ENCODE peak calls at places on chromosomes 12 and 14, in eight cellular contexts. N, G, J, R, S, Q, B and H are unnamed samples.

GRCh38 chr12:53295891-53296219 is 513 bp downstream of the PFDN5 start:
- DNase-seq in N (no peak), G (no peak), J (no peak), R (no peak), S (no peak), Q (no peak), B (no peak), H (no peak)

GRCh38 chr12:31466768-31467167 is 124.2 kb downstream of the DENND5B start:
- DNase-seq in N (no peak), G (no peak), J (no peak), R (no peak), S (no peak), Q (no peak), B (peak), H (no peak)

GRCh38 chr12:114682920-114683708 is 861 bp downstream of the TBX3 start:
- DNase-seq in N (peak), G (no peak), J (no peak), R (no peak), S (no peak), Q (no peak), B (no peak), H (peak)

GRCh38 chr14:70999117-70999516 is 91.9 kb downstream of the PCNX1 start:
- DNase-seq in N (no peak), G (no peak), J (no peak), R (no peak), S (no peak), Q (no peak), B (no peak), H (no peak)

GRCh38 chr12:76945867-76946266 is 67.0 kb upstream of the CSRP2 start:
- DNase-seq in N (no peak), G (no peak), J (no peak), R (no peak), S (no peak), Q (no peak), B (peak), H (peak)

GRCh38 chr12:47840571-47840970 is 20.9 kb upstream of the HDAC7 start:
- DNase-seq in N (no peak), G (no peak), J (no peak), R (no peak), S (no peak), Q (no peak), B (no peak), H (no peak)

GRCh38 chr14:90781344-90781761 is 34.9 kb downstream of the TTC7B start:
- DNase-seq in N (peak), G (no peak), J (no peak), R (no peak), S (peak), Q (no peak), B (peak), H (no peak)

GRCh38 chr14:92570863-92571262 is 57.3 kb downstream of the RIN3 start:
- DNase-seq in N (no peak), G (no peak), J (no peak), R (no peak), S (no peak), Q (no peak), B (no peak), H (no peak)

GRCh38 chr12:119227292-119227691 is 48.6 kb downstream of the HSPB8 start:
- DNase-seq in N (no peak), G (no peak), J (no peak), R (no peak), S (no peak), Q (no peak), B (no peak), H (peak)

GRCh38 chr12:52469853-52470252 is 3.8 kb downstream of the KRT6C start:
- DNase-seq in N (no peak), G (no peak), J (no peak), R (no peak), S (no peak), Q (no peak), B (no peak), H (no peak)

GRCh38 chr12:57549203-57549908 is 488 bp upstream of the KIF5A start:
- DNase-seq in N (peak), G (no peak), J (no peak), R (no peak), S (peak), Q (no peak), B (no peak), H (no peak)

GRCh38 chr14:90421621-90422020 is 24.8 kb downstream of the CALM1 start:
- DNase-seq in N (no peak), G (no peak), J (no peak), R (no peak), S (no peak), Q (no peak), B (no peak), H (no peak)

GRCh38 chr12:94148841-94149780 is 734 bp downstream of the PLXNC1 start:
- DNase-seq in N (peak), G (peak), J (peak), R (no peak), S (no peak), Q (peak), B (peak), H (no peak)

GRCh38 chr14:71764701-71765347 is 167.4 kb upstream of the RGS6 start:
- DNase-seq in N (peak), G (no peak), J (no peak), R (no peak), S (no peak), Q (no peak), B (no peak), H (no peak)

GRCh38 chr12:105386431-105386830 is 55.9 kb downstream of the C12orf75 start:
- DNase-seq in N (no peak), G (no peak), J (no peak), R (no peak), S (no peak), Q (no peak), B (no peak), H (no peak)

GRCh38 chr12:7907009-7907408 is 29.0 kb downstream of the SLC2A3 start:
- DNase-seq in N (peak), G (no peak), J (no peak), R (peak), S (no peak), Q (no peak), B (peak), H (peak)

GRCh38 chr12:68495666-68496065 is 115.0 kb upstream of the RAP1B start:
- DNase-seq in N (no peak), G (no peak), J (no peak), R (no peak), S (no peak), Q (no peak), B (peak), H (no peak)

GRCh38 chr14:51219473-51220448 is 20.3 kb upstream of the TMX1 start:
- DNase-seq in N (no peak), G (no peak), J (no peak), R (peak), S (no peak), Q (no peak), B (peak), H (peak)

GRCh38 chr14:61319086-61319485 is 2.3 kb upstream of the PRKCH start:
- DNase-seq in N (no peak), G (no peak), J (no peak), R (no peak), S (no peak), Q (no peak), B (no peak), H (no peak)

GRCh38 chr14:23942587-23942986 is 11.0 kb upstream of the DHRS4 start:
- DNase-seq in N (no peak), G (no peak), J (no peak), R (no peak), S (no peak), Q (no peak), B (no peak), H (no peak)

GRCh38 chr14:23939607-23940326 is 13.8 kb upstream of the DHRS4 start:
- DNase-seq in N (no peak), G (no peak), J (no peak), R (no peak), S (no peak), Q (no peak), B (no peak), H (no peak)

GRCh38 chr14:23941669-23942068 is 11.9 kb upstream of the DHRS4 start:
- DNase-seq in N (no peak), G (no peak), J (no peak), R (no peak), S (no peak), Q (no peak), B (no peak), H (no peak)

GRCh38 chr14:23938823-23939222 is 14.7 kb upstream of the DHRS4 start:
- DNase-seq in N (no peak), G (no peak), J (no peak), R (no peak), S (no peak), Q (no peak), B (no peak), H (no peak)

GRCh38 chr14:23941230-23941629 is 12.3 kb upstream of the DHRS4 start:
- DNase-seq in N (no peak), G (no peak), J (no peak), R (no peak), S (no peak), Q (no peak), B (no peak), H (no peak)
- TF ChIP-seq CTCF in N (no peak), G (no peak), J (no peak), R (no peak), S (no peak), Q (no peak), B (no peak), H (no peak)

GRCh38 chr12:102634216-102634615 is 153.9 kb upstream of the IGF1 start:
- DNase-seq in N (no peak), G (no peak), J (no peak), R (peak), S (no peak), Q (no peak), B (peak), H (no peak)
- H3K27ac ChIP-seq in N (no peak), G (no peak), J (no peak), R (no peak), S (no peak), Q (no peak), B (no peak), H (no peak)

DNA sequence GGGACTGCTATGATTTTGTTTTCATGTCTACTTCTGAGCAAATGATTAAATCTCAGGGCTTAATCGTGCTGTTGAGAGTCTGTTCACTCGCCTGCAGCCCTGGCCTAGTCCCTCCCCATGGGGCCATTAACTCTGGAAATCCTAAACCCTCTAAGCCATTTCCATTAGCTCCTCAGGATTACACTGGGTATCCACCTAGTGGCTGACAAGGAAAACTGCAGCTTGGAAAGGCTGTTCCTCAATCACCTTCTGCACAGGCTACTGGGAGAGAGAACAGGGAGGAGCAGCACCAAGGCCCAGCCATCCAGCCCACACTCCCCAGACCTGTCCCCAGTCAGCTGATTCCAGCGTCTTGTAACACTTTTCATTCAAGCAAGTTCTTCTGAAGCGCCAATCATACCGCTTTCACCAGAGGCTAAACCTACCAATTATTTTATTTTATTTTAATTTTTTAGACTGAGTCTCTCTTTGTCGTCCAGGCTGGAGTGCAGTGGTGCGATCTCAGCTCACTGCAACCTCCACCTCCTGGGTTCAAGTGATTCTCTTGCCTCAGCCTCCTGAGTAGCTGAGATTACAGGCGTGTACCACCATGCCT is 48.7 kb downstream of the NEUROD4 start:
- DNase-seq in N (peak), G (no peak), J (no peak), R (peak), S (no peak), Q (no peak), B (peak), H (peak)
- TF ChIP-seq CTCF in N (peak), G (peak), J (peak), R (peak), S (peak), Q (peak), B (peak), H (peak)

GRCh38 chr14:34036319-34036761 is 85.5 kb upstream of the EGLN3 start:
- DNase-seq in N (no peak), G (no peak), J (no peak), R (no peak), S (no peak), Q (no peak), B (no peak), H (no peak)
- H3K27ac ChIP-seq in N (no peak), G (no peak), J (peak), R (no peak), S (no peak), Q (peak), B (no peak), H (peak)

GRCh38 chr12:126347421-126347820 is 1282.2 kb downstream of the AACS start:
- DNase-seq in N (peak), G (no peak), J (no peak), R (no peak), S (no peak), Q (no peak), B (no peak), H (no peak)
- TF ChIP-seq CTCF in N (peak), G (no peak), J (no peak), R (no peak), S (no peak), Q (no peak), B (no peak), H (no peak)

GRCh38 chr14:102949801-102950451 is 27.5 kb downstream of the AMN start:
- DNase-seq in N (no peak), G (no peak), J (peak), R (no peak), S (peak), Q (no peak), B (peak), H (no peak)
- H3K27ac ChIP-seq in N (no peak), G (no peak), J (no peak), R (peak), S (peak), Q (no peak), B (no peak), H (peak)

GRCh38 chr14:57957441-57957840 is 91.5 kb upstream of the SLC35F4 start:
- DNase-seq in N (no peak), G (no peak), J (no peak), R (no peak), S (no peak), Q (no peak), B (no peak), H (no peak)
- TF ChIP-seq CTCF in N (no peak), G (no peak), J (no peak), R (no peak), S (no peak), Q (no peak), B (no peak), H (no peak)

DNA sequence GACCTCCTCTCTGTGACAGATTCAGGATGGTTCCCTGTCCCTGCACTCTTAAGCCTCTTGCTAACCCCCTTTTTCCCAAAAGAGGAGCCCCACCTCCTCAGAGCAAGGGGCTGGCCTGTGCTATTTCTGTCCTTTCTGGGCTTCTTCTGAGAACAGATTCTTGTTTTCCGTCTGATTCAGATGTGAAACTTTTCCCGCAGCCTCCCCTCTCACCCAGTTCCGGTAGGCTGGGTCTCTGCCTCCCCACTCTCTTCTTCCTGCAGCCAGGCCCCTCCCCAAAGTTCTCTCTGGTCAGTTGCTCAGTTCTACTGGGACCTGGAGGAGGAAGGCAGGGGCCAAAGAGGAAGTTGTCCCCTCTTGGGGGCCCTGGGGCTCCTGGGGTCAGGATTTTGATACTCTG is 11.8 kb downstream of the PDE1B start:
- DNase-seq in N (peak), G (no peak), J (peak), R (peak), S (peak), Q (peak), B (no peak), H (no peak)
- H3K27ac ChIP-seq in N (no peak), G (no peak), J (peak), R (peak), S (peak), Q (peak), B (no peak), H (no peak)